ENCODE peak calls at places on chromosome 19, in ten cellular contexts. Q, F, B, K, R, O, E, L, V and U are unnamed samples.

GRCh38 chr19:48372904-48373303 is 8.7 kb downstream of the SYNGR4 start:
- DNase-seq in Q (no peak), F (no peak), B (no peak), K (no peak), R (no peak), O (no peak), E (peak; percentile 88), L (no peak), V (no peak), U (no peak)

GRCh38 chr19:48403606-48404005 is 10.1 kb downstream of the GRIN2D start:
- DNase-seq in Q (no peak), F (no peak), B (no peak), K (peak; percentile 61), R (no peak), O (peak; percentile 67), E (peak; percentile 49), L (no peak), V (no peak), U (peak; percentile 55)

GRCh38 chr19:5612891-5613290 is 9.7 kb downstream of the SAFB2 start:
- DNase-seq in Q (no peak), F (no peak), B (no peak), K (no peak), R (no peak), O (no peak), E (no peak), L (no peak), V (no peak), U (no peak)

GRCh38 chr19:10724573-10725071 is 6.7 kb downstream of the DNM2 start:
- DNase-seq in Q (no peak), F (no peak), B (no peak), K (no peak), R (no peak), O (no peak), E (no peak), L (no peak), V (no peak), U (peak; percentile 84)

GRCh38 chr19:24098359-24098758 is 11.4 kb downstream of the ZNF254 start:
- DNase-seq in Q (no peak), F (no peak), B (no peak), K (no peak), R (no peak), O (no peak), E (no peak), L (no peak), V (no peak), U (peak; percentile 34)

GRCh38 chr19:46218160-46218559 is 11.4 kb upstream of the IGFL1 start:
- DNase-seq in Q (no peak), F (no peak), B (peak; percentile 45), K (no peak), R (no peak), O (peak; percentile 28), E (peak; percentile 39), L (peak; percentile 83), V (no peak), U (peak; percentile 20)

GRCh38 chr19:35509018-35509652 is 4.3 kb downstream of the DMKN start:
- DNase-seq in Q (no peak), F (no peak), B (no peak), K (peak; percentile 53), R (no peak), O (no peak), E (peak; percentile 67), L (no peak), V (no peak), U (no peak)

GRCh38 chr19:47497073-47497766 is 13.2 kb upstream of the KPTN start:
- DNase-seq in Q (no peak), F (peak; percentile 83), B (no peak), K (no peak), R (no peak), O (no peak), E (no peak), L (no peak), V (no peak), U (no peak)

GRCh38 chr19:3080281-3080680 is 13.9 kb upstream of the GNA11 start:
- DNase-seq in Q (no peak), F (no peak), B (no peak), K (no peak), R (no peak), O (peak; percentile 64), E (no peak), L (no peak), V (no peak), U (peak; percentile 74)

GRCh38 chr19:38665950-38666661 is 18.7 kb downstream of the ACTN4 start:
- DNase-seq in Q (no peak), F (peak; percentile 70), B (no peak), K (no peak), R (no peak), O (peak; percentile 61), E (peak; percentile 66), L (peak; percentile 90), V (no peak), U (peak; percentile 75)

GRCh38 chr19:38729653-38730469 is 14.4 kb downstream of the CAPN12 start:
- DNase-seq in Q (no peak), F (no peak), B (peak; percentile 71), K (peak; percentile 78), R (no peak), O (peak; percentile 55), E (peak; percentile 53), L (peak; percentile 46), V (no peak), U (peak; percentile 79)

GRCh38 chr19:38190793-38191192 is 33.2 kb downstream of the DPF1 start:
- DNase-seq in Q (no peak), F (no peak), B (peak; percentile 35), K (no peak), R (no peak), O (no peak), E (no peak), L (no peak), V (no peak), U (no peak)

GRCh38 chr19:35037716-35038622 is 3.6 kb upstream of the HPN start:
- DNase-seq in Q (no peak), F (no peak), B (no peak), K (no peak), R (no peak), O (no peak), E (no peak), L (no peak), V (no peak), U (no peak)

GRCh38 chr19:35081201-35081600 is 34.4 kb upstream of the FXYD3 start:
- DNase-seq in Q (no peak), F (no peak), B (peak; percentile 34), K (no peak), R (no peak), O (no peak), E (no peak), L (no peak), V (no peak), U (no peak)

GRCh38 chr19:42143341-42144234 is 11.3 kb upstream of the POU2F2 start:
- DNase-seq in Q (no peak), F (no peak), B (no peak), K (no peak), R (no peak), O (peak; percentile 37), E (peak; percentile 28), L (peak; percentile 64), V (no peak), U (peak; percentile 53)

GRCh38 chr19:51086153-51086850 is 3.6 kb upstream of the KLK14 start:
- DNase-seq in Q (no peak), F (no peak), B (no peak), K (no peak), R (no peak), O (no peak), E (no peak), L (no peak), V (no peak), U (no peak)

GRCh38 chr19:4841366-4841704 is 9.8 kb upstream of the TICAM1 start:
- DNase-seq in Q (no peak), F (no peak), B (no peak), K (no peak), R (no peak), O (no peak), E (no peak), L (no peak), V (no peak), U (no peak)

GRCh38 chr19:6736169-6736916 is 1.0 kb downstream of the GPR108 start:
- DNase-seq in Q (peak; percentile 45), F (peak; percentile 70), B (peak; percentile 90), K (peak; percentile 82), R (peak; percentile 94), O (peak; percentile 89), E (peak; percentile 85), L (peak; percentile 63), V (no peak), U (peak; percentile 96)

GRCh38 chr19:9839415-9839814 is 4.3 kb downstream of the PIN1 start:
- DNase-seq in Q (no peak), F (no peak), B (peak; percentile 35), K (no peak), R (no peak), O (peak; percentile 75), E (peak; percentile 29), L (no peak), V (no peak), U (peak; percentile 60)

DNA sequence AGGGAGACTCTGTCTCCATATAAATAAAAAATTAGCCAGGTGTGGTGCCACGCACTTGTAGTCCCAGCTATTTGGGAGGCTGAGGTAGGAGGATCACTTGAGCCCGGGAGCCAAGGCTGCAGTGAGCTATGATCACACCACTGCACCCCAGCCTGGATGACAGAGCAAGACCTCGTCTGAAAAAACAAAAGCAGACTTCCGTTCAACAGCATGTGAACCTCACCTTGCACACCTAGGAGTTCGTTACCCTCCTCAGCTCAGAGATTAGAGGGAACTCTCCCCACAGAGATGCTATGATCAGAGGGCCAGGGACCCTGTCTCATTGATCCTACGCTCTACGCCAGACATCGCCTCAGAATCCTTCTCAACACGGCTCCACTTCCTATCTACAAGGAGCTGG is 15.3 kb downstream of the ELL start:
- DNase-seq in Q (no peak), F (no peak), B (no peak), K (no peak), R (no peak), O (no peak), E (no peak), L (no peak), V (no peak), U (no peak)
- H3K4me1 ChIP-seq in Q (peaks cover 61% of the 10 kb centered on the region), F (peaks cover 34% of the 10 kb centered on the region), B (peaks cover 30% of the 10 kb centered on the region), K (peaks cover 83% of the 10 kb centered on the region), R (peaks cover 90% of the 10 kb centered on the region), O (peaks cover 22% of the 10 kb centered on the region), E (peaks cover 16% of the 10 kb centered on the region), L (peaks cover 4% of the 10 kb centered on the region), V (peaks cover 86% of the 10 kb centered on the region), U (peaks cover 37% of the 10 kb centered on the region)

GRCh38 chr19:13130886-13131490 is 12.9 kb downstream of the NACC1 start:
- DNase-seq in Q (no peak), F (no peak), B (no peak), K (no peak), R (no peak), O (no peak), E (no peak), L (no peak), V (no peak), U (no peak)
- H3K36me3 ChIP-seq in Q (peaks cover 11% of the 10 kb centered on the region), F (no peaks in the 10 kb centered on the region), B (peaks cover 10% of the 10 kb centered on the region), K (peaks cover 5% of the 10 kb centered on the region), R (peaks cover 9% of the 10 kb centered on the region), O (peaks cover 13% of the 10 kb centered on the region), E (peaks cover 26% of the 10 kb centered on the region), L (peaks cover 29% of the 10 kb centered on the region), V (peaks cover 6% of the 10 kb centered on the region), U (peaks cover 14% of the 10 kb centered on the region)

GRCh38 chr19:49896863-49897621 is at the start of gene IL4I1:
- DNase-seq in Q (no peak), F (no peak), B (no peak), K (peak; percentile 73), R (no peak), O (no peak), E (no peak), L (no peak), V (peak; percentile 25), U (no peak)
- H3K4me3 ChIP-seq in Q (no peak within 1 kb of the TSS), F (no peak within 1 kb of the TSS), B (no peak within 1 kb of the TSS), K (peak within 1 kb of the TSS; percentile 42), R (peak within 1 kb of the TSS; percentile 21), O (no peak within 1 kb of the TSS), E (no peak within 1 kb of the TSS), L (no peak within 1 kb of the TSS), V (no peak within 1 kb of the TSS), U (no peak within 1 kb of the TSS)

GRCh38 chr19:33801411-33801810 is 4.7 kb downstream of the KCTD15 start:
- DNase-seq in Q (no peak), F (no peak), B (no peak), K (no peak), R (no peak), O (no peak), E (no peak), L (no peak), V (no peak), U (no peak)
- H3K4me1 ChIP-seq in Q (peaks cover 19% of the 10 kb centered on the region), F (no peaks in the 10 kb centered on the region), B (no peaks in the 10 kb centered on the region), K (no peaks in the 10 kb centered on the region), R (peaks cover 88% of the 10 kb centered on the region), O (no peaks in the 10 kb centered on the region), E (peaks cover 3% of the 10 kb centered on the region), L (peaks cover 7% of the 10 kb centered on the region), V (peaks cover 9% of the 10 kb centered on the region), U (no peaks in the 10 kb centered on the region)